ENCODE peak calls at places on chromosome 2, in five cellular contexts. J is stimulated activated CD8-positive, alpha-beta memory T cell treated with anti-CD3 and anti-CD28 coated beads, Interleukin-15, amount 100 ng/mL, for 24 hours; B is pulmonary artery endothelial cell; S is fibroblast of mammary gland; Y is mucosa of descending colon. E is an unnamed sample.

GRCh38 chr2:191923652-191923997 is 76.7 kb upstream of the CAVIN2 start:
- DNase-seq in B (no peak), S (no peak), J (no peak), Y (no peak), E (no peak)

GRCh38 chr2:17756629-17757028 is 2.7 kb downstream of the GEN1 start:
- DNase-seq in Y (no peak), B (no peak), J (no peak), S (peak), E (peak)

GRCh38 chr2:116915673-116916072 is 898.8 kb upstream of the DDX18 start:
- DNase-seq in S (no peak), B (no peak), J (no peak), Y (no peak), E (no peak)

GRCh38 chr2:10966741-10967140 is 55.0 kb downstream of the KCNF1 start:
- DNase-seq in B (no peak), J (no peak), S (no peak), Y (no peak), E (no peak)

GRCh38 chr2:98773169-98773568 is 42.2 kb upstream of the MGAT4A start:
- DNase-seq in S (no peak), Y (no peak), J (no peak), B (no peak), E (no peak)

GRCh38 chr2:160517731-160518130 is 24.1 kb upstream of the RBMS1 start:
- DNase-seq in J (no peak), S (no peak), Y (no peak), B (no peak), E (no peak)

GRCh38 chr2:144350151-144350802 is 169.6 kb downstream of the ZEB2 start:
- DNase-seq in Y (no peak), B (peak), S (peak), J (no peak), E (peak)

GRCh38 chr2:150127995-150128394 is 359.5 kb downstream of the RND3 start:
- DNase-seq in J (no peak), B (peak), Y (no peak), S (peak), E (peak)

GRCh38 chr2:169716229-169716886 is 17.3 kb upstream of the KLHL23 start:
- DNase-seq in B (no peak), S (peak), Y (peak), J (no peak), E (peak)